ENCODE peak calls at places on chromosomes 7 and 10, in nine cellular contexts. One of them, this sample, is unnamed.

GRCh38 chr10:17053513-17053912 is 76.1 kb downstream of the CUBN start:
- DNase-seq in astrocyte of the spinal cord: no peak
- DNase-seq in B cell: no peak
- DNase-seq in fibroblast of villous mesenchyme: no peak
- DNase-seq in astrocyte: no peak
- DNase-seq in RWPE1: no peak
- DNase-seq in lung: no peak
- DNase-seq in neural crest cell: no peak
- DNase-seq in A549: no peak
- DNase-seq in this sample: no peak

GRCh38 chr10:481636-482035 is 207.8 kb downstream of the DIP2C start:
- DNase-seq in fibroblast of villous mesenchyme: no peak
- DNase-seq in neural crest cell: no peak
- DNase-seq in A549: no peak
- DNase-seq in lung: no peak
- DNase-seq in astrocyte: no peak
- DNase-seq in B cell: no peak
- DNase-seq in RWPE1: no peak
- DNase-seq in astrocyte of the spinal cord: no peak
- DNase-seq in this sample: no peak

GRCh38 chr7:44196450-44196872 is 4.3 kb upstream of the YKT6 start:
- DNase-seq in RWPE1: no peak
- DNase-seq in lung: no peak
- DNase-seq in neural crest cell: peak; percentile 52
- DNase-seq in fibroblast of villous mesenchyme: peak; percentile 62
- DNase-seq in A549: peak; percentile 50
- DNase-seq in astrocyte of the spinal cord: peak; percentile 54
- DNase-seq in B cell: peak; percentile 51
- DNase-seq in astrocyte: no peak
- DNase-seq in this sample: no peak

GRCh38 chr10:46528171-46528671 is 28.2 kb downstream of the GPRIN2 start:
- DNase-seq in RWPE1: no peak
- DNase-seq in astrocyte: no peak
- DNase-seq in B cell: no peak
- DNase-seq in neural crest cell: no peak
- DNase-seq in lung: no peak
- DNase-seq in fibroblast of villous mesenchyme: no peak
- DNase-seq in astrocyte of the spinal cord: no peak
- DNase-seq in A549: no peak
- DNase-seq in this sample: no peak

GRCh38 chr7:115475774-115476407 is 554.0 kb downstream of the MDFIC start:
- DNase-seq in B cell: peak; percentile 35
- DNase-seq in astrocyte of the spinal cord: peak; percentile 22
- DNase-seq in lung: no peak
- DNase-seq in A549: no peak
- DNase-seq in neural crest cell: no peak
- DNase-seq in fibroblast of villous mesenchyme: no peak
- DNase-seq in astrocyte: peak; percentile 17
- DNase-seq in RWPE1: no peak
- DNase-seq in this sample: no peak

GRCh38 chr10:112955736-112956421 is 5.8 kb downstream of the TCF7L2 start:
- DNase-seq in lung: no peak
- DNase-seq in astrocyte of the spinal cord: peak; percentile 74
- DNase-seq in A549: peak; percentile 63
- DNase-seq in B cell: no peak
- DNase-seq in astrocyte: peak; percentile 85
- DNase-seq in RWPE1: no peak
- DNase-seq in fibroblast of villous mesenchyme: peak; percentile 93
- DNase-seq in neural crest cell: no peak
- DNase-seq in this sample: no peak

GRCh38 chr7:50835156-50835555 is 52.5 kb upstream of the GRB10 start:
- DNase-seq in lung: no peak
- DNase-seq in RWPE1: no peak
- DNase-seq in B cell: no peak
- DNase-seq in astrocyte of the spinal cord: peak; percentile 10
- DNase-seq in A549: peak; percentile 52
- DNase-seq in neural crest cell: no peak
- DNase-seq in fibroblast of villous mesenchyme: no peak
- DNase-seq in astrocyte: no peak
- DNase-seq in this sample: no peak

GRCh38 chr7:29106128-29106988 is 40.0 kb downstream of the CPVL start:
- DNase-seq in B cell: peak; percentile 22
- DNase-seq in lung: peak; percentile 47
- DNase-seq in neural crest cell: peak; percentile 50
- DNase-seq in astrocyte: peak; percentile 34
- DNase-seq in fibroblast of villous mesenchyme: peak; percentile 68
- DNase-seq in A549: peak; percentile 49
- DNase-seq in RWPE1: no peak
- DNase-seq in astrocyte of the spinal cord: peak; percentile 64
- DNase-seq in this sample: no peak

GRCh38 chr10:103127241-103127640 is 65.8 kb downstream of the NT5C2 start:
- DNase-seq in lung: no peak
- DNase-seq in neural crest cell: no peak
- DNase-seq in astrocyte: no peak
- DNase-seq in B cell: no peak
- DNase-seq in fibroblast of villous mesenchyme: no peak
- DNase-seq in RWPE1: no peak
- DNase-seq in astrocyte of the spinal cord: no peak
- DNase-seq in A549: no peak
- DNase-seq in this sample: no peak

GRCh38 chr10:126243976-126244375 is 144.3 kb downstream of the ADAM12 start:
- DNase-seq in astrocyte: peak; percentile 100
- DNase-seq in neural crest cell: no peak
- DNase-seq in B cell: no peak
- DNase-seq in fibroblast of villous mesenchyme: peak; percentile 87
- DNase-seq in astrocyte of the spinal cord: peak; percentile 98
- DNase-seq in lung: no peak
- DNase-seq in A549: no peak
- DNase-seq in RWPE1: no peak
- DNase-seq in this sample: no peak

GRCh38 chr7:117122536-117122935 is 169.2 kb downstream of the ST7 start:
- DNase-seq in astrocyte of the spinal cord: no peak
- DNase-seq in fibroblast of villous mesenchyme: no peak
- DNase-seq in lung: no peak
- DNase-seq in RWPE1: no peak
- DNase-seq in B cell: no peak
- DNase-seq in neural crest cell: no peak
- DNase-seq in A549: no peak
- DNase-seq in astrocyte: no peak
- DNase-seq in this sample: no peak

GRCh38 chr10:21910798-21911197 is 92.7 kb downstream of the DNAJC1 start:
- DNase-seq in RWPE1: no peak
- DNase-seq in lung: no peak
- DNase-seq in B cell: no peak
- DNase-seq in neural crest cell: no peak
- DNase-seq in astrocyte: no peak
- DNase-seq in A549: no peak
- DNase-seq in astrocyte of the spinal cord: no peak
- DNase-seq in fibroblast of villous mesenchyme: no peak
- DNase-seq in this sample: no peak

GRCh38 chr10:21907436-21907835 is 96.1 kb downstream of the DNAJC1 start:
- DNase-seq in A549: no peak
- DNase-seq in astrocyte: no peak
- DNase-seq in fibroblast of villous mesenchyme: no peak
- DNase-seq in lung: no peak
- DNase-seq in astrocyte of the spinal cord: no peak
- DNase-seq in RWPE1: no peak
- DNase-seq in neural crest cell: no peak
- DNase-seq in B cell: no peak
- DNase-seq in this sample: no peak

GRCh38 chr10:21899736-21900135 is 103.8 kb downstream of the DNAJC1 start:
- DNase-seq in RWPE1: no peak
- DNase-seq in astrocyte: no peak
- DNase-seq in A549: no peak
- DNase-seq in fibroblast of villous mesenchyme: no peak
- DNase-seq in neural crest cell: no peak
- DNase-seq in lung: no peak
- DNase-seq in B cell: no peak
- DNase-seq in astrocyte of the spinal cord: no peak
- DNase-seq in this sample: no peak

DNA sequence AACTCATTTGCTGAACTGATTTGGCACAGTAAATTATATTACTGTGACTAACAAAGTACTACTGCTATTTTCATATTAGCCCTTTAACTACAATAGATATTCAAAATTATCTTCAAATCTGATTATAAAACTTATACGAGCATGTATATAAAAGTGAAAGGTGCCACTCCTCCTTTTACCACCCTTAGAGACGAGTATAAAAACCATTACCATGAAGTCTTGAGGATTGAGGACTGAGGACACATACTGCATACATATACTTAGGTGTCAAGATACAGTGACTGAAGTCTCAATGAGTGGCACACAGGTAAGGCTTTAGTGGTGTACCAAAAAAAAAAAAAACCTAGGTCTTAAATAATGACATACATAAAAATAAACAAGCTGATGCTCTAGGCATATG is 98.6 kb downstream of the DNAJC1 start:
- DNase-seq in astrocyte: no peak
- DNase-seq in B cell: no peak
- DNase-seq in astrocyte of the spinal cord: no peak
- DNase-seq in neural crest cell: no peak
- DNase-seq in lung: no peak
- DNase-seq in RWPE1: no peak
- DNase-seq in A549: no peak
- DNase-seq in fibroblast of villous mesenchyme: no peak
- DNase-seq in this sample: no peak
- TF ChIP-seq CTCF in astrocyte: no peak
- TF ChIP-seq CTCF in B cell: no peak
- TF ChIP-seq CTCF in astrocyte of the spinal cord: no peak
- TF ChIP-seq CTCF in neural crest cell: no peak
- TF ChIP-seq CTCF in lung: no peak
- TF ChIP-seq CTCF in RWPE1: no peak
- TF ChIP-seq CTCF in A549: no peak
- TF ChIP-seq CTCF in fibroblast of villous mesenchyme: no peak
- TF ChIP-seq CTCF in this sample: no peak

GRCh38 chr10:25261110-25261509 is 86.3 kb downstream of the GPR158 start:
- DNase-seq in fibroblast of villous mesenchyme: no peak
- DNase-seq in A549: no peak
- DNase-seq in neural crest cell: no peak
- DNase-seq in B cell: no peak
- DNase-seq in astrocyte: no peak
- DNase-seq in lung: no peak
- DNase-seq in astrocyte of the spinal cord: no peak
- DNase-seq in RWPE1: no peak
- DNase-seq in this sample: no peak

GRCh38 chr10:25261571-25261970 is 86.8 kb downstream of the GPR158 start:
- DNase-seq in astrocyte: no peak
- DNase-seq in astrocyte of the spinal cord: no peak
- DNase-seq in A549: no peak
- DNase-seq in RWPE1: no peak
- DNase-seq in neural crest cell: no peak
- DNase-seq in fibroblast of villous mesenchyme: no peak
- DNase-seq in B cell: no peak
- DNase-seq in lung: no peak
- DNase-seq in this sample: no peak

DNA sequence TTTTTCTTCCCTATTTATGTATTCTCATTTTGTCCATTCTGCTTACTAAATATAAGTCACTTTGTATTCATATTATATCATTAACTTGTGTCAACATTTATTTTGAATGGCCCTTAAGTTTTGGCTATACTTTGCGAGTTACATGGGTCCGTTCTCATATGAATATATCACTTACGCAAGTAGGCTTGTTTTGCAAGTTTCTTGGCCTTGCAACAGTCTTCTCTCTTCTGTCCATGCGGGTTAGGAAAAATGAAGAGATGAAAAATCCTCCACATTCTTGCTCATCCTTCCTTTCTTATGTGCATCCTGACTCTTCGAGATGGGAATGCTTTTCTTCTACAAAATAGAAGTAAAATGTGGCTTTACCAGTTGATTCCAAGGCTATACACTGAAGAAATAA is 82.8 kb downstream of the GPR158 start:
- DNase-seq in lung: no peak
- DNase-seq in B cell: no peak
- DNase-seq in fibroblast of villous mesenchyme: no peak
- DNase-seq in A549: no peak
- DNase-seq in astrocyte: no peak
- DNase-seq in astrocyte of the spinal cord: no peak
- DNase-seq in neural crest cell: no peak
- DNase-seq in RWPE1: no peak
- DNase-seq in this sample: no peak
- TF ChIP-seq CTCF in lung: no peak
- TF ChIP-seq CTCF in B cell: no peak
- TF ChIP-seq CTCF in fibroblast of villous mesenchyme: no peak
- TF ChIP-seq CTCF in A549: no peak
- TF ChIP-seq CTCF in astrocyte: no peak
- TF ChIP-seq CTCF in astrocyte of the spinal cord: no peak
- TF ChIP-seq CTCF in neural crest cell: no peak
- TF ChIP-seq CTCF in RWPE1: no peak
- TF ChIP-seq CTCF in this sample: no peak

GRCh38 chr10:78956391-78956790 is 112.4 kb upstream of the ZMIZ1 start:
- DNase-seq in A549: no peak
- DNase-seq in B cell: no peak
- DNase-seq in RWPE1: no peak
- DNase-seq in astrocyte: no peak
- DNase-seq in fibroblast of villous mesenchyme: no peak
- DNase-seq in lung: no peak
- DNase-seq in astrocyte of the spinal cord: no peak
- DNase-seq in neural crest cell: no peak
- DNase-seq in this sample: no peak
- TF ChIP-seq CTCF in A549: no peak
- TF ChIP-seq CTCF in B cell: no peak
- TF ChIP-seq CTCF in RWPE1: no peak
- TF ChIP-seq CTCF in astrocyte: no peak
- TF ChIP-seq CTCF in fibroblast of villous mesenchyme: no peak
- TF ChIP-seq CTCF in lung: no peak
- TF ChIP-seq CTCF in astrocyte of the spinal cord: no peak
- TF ChIP-seq CTCF in neural crest cell: no peak
- TF ChIP-seq CTCF in this sample: no peak

GRCh38 chr10:35784751-35785150 is 142.7 kb upstream of the FZD8 start:
- DNase-seq in lung: no peak
- DNase-seq in A549: no peak
- DNase-seq in astrocyte: no peak
- DNase-seq in RWPE1: no peak
- DNase-seq in neural crest cell: no peak
- DNase-seq in fibroblast of villous mesenchyme: no peak
- DNase-seq in astrocyte of the spinal cord: no peak
- DNase-seq in B cell: no peak
- DNase-seq in this sample: no peak

GRCh38 chr10:35783305-35783838 is 141.3 kb upstream of the FZD8 start:
- DNase-seq in lung: no peak
- DNase-seq in astrocyte: peak; percentile 43
- DNase-seq in neural crest cell: no peak
- DNase-seq in fibroblast of villous mesenchyme: no peak
- DNase-seq in astrocyte of the spinal cord: no peak
- DNase-seq in B cell: no peak
- DNase-seq in RWPE1: peak; percentile 55
- DNase-seq in A549: peak; percentile 35
- DNase-seq in this sample: no peak

GRCh38 chr10:35780970-35781642 is 139.0 kb upstream of the FZD8 start:
- DNase-seq in fibroblast of villous mesenchyme: peak; percentile 38
- DNase-seq in astrocyte: no peak
- DNase-seq in RWPE1: no peak
- DNase-seq in B cell: no peak
- DNase-seq in lung: no peak
- DNase-seq in A549: no peak
- DNase-seq in neural crest cell: no peak
- DNase-seq in astrocyte of the spinal cord: no peak
- DNase-seq in this sample: no peak

GRCh38 chr10:35778344-35778743 is 136.2 kb upstream of the FZD8 start:
- DNase-seq in RWPE1: no peak
- DNase-seq in fibroblast of villous mesenchyme: no peak
- DNase-seq in B cell: no peak
- DNase-seq in lung: no peak
- DNase-seq in A549: no peak
- DNase-seq in astrocyte: no peak
- DNase-seq in neural crest cell: no peak
- DNase-seq in astrocyte of the spinal cord: no peak
- DNase-seq in this sample: no peak

GRCh38 chr10:35781643-35782035 is 139.5 kb upstream of the FZD8 start:
- DNase-seq in astrocyte: no peak
- DNase-seq in astrocyte of the spinal cord: no peak
- DNase-seq in fibroblast of villous mesenchyme: no peak
- DNase-seq in lung: no peak
- DNase-seq in neural crest cell: peak; percentile 16
- DNase-seq in B cell: peak; percentile 3
- DNase-seq in RWPE1: no peak
- DNase-seq in A549: peak; percentile 28
- DNase-seq in this sample: no peak
- TF ChIP-seq CTCF in astrocyte: peak; percentile 6
- TF ChIP-seq CTCF in astrocyte of the spinal cord: peak; percentile 22
- TF ChIP-seq CTCF in fibroblast of villous mesenchyme: peak; percentile 32
- TF ChIP-seq CTCF in lung: no peak
- TF ChIP-seq CTCF in neural crest cell: peak; percentile 46
- TF ChIP-seq CTCF in B cell: no peak
- TF ChIP-seq CTCF in RWPE1: no peak
- TF ChIP-seq CTCF in A549: no peak
- TF ChIP-seq CTCF in this sample: peak; percentile 7

This sample was measured in D721Med.